ENCODE peak calls at places on chromosomes 12 and 14, in four cellular contexts. I is stomach, N is fibroblast of lung, C is transverse colon. H is an unnamed sample.

GRCh38 chr14:85731198-85731597 is 201.3 kb downstream of the FLRT2 start:
- DNase-seq in I (no peak), C (no peak), N (peak; percentile 85), H (no peak)

GRCh38 chr12:68587448-68587873 is 23.2 kb upstream of the RAP1B start:
- DNase-seq in C (no peak), I (no peak), N (peak; percentile 29), H (no peak)

GRCh38 chr14:64995291-64995690 is 8.6 kb downstream of the FNTB start:
- DNase-seq in N (peak; percentile 23), C (no peak), I (no peak), H (no peak)

GRCh38 chr14:97687944-97688625 is 890.9 kb downstream of the VRK1 start:
- DNase-seq in C (no peak), N (no peak), I (no peak), H (no peak)

GRCh38 chr12:62647586-62647985 is 181.0 kb downstream of the MON2 start:
- DNase-seq in N (no peak), I (no peak), C (no peak), H (no peak)

GRCh38 chr12:52147983-52148540 is 43.8 kb downstream of the KRT80 start:
- DNase-seq in C (no peak), N (no peak), I (no peak), H (no peak)

GRCh38 chr14:61188936-61189808 is 92.0 kb downstream of the TMEM30B start:
- DNase-seq in C (peak; percentile 23), I (peak; percentile 63), N (peak; percentile 74), H (peak; percentile 50)

GRCh38 chr14:24368562-24369252 is 723 bp downstream of the NFATC4 start:
- DNase-seq in C (peak; percentile 45), N (peak; percentile 75), I (no peak), H (no peak)

GRCh38 chr12:16228067-16228466 is 49.4 kb downstream of the SLC15A5 start:
- DNase-seq in I (no peak), C (no peak), N (no peak), H (peak; percentile 23)

GRCh38 chr12:2856901-2857495 is at the start of gene TEX52:
- DNase-seq in C (no peak), N (no peak), I (no peak), H (no peak)

GRCh38 chr14:81435578-81436295 is 35.6 kb upstream of the STON2 start:
- DNase-seq in C (peak; percentile 42), I (peak; percentile 41), N (peak; percentile 44), H (peak; percentile 72)

GRCh38 chr12:25186038-25186787 is 8.7 kb downstream of the DNAI7 start:
- DNase-seq in I (no peak), C (no peak), N (no peak), H (no peak)

GRCh38 chr12:25184132-25184531 is 10.8 kb downstream of the DNAI7 start:
- DNase-seq in N (no peak), I (no peak), C (no peak), H (no peak)

GRCh38 chr12:25187781-25188180 is 7.2 kb downstream of the DNAI7 start:
- DNase-seq in C (no peak), N (peak; percentile 96), I (no peak), H (peak; percentile 81)

GRCh38 chr12:25186788-25187397 is 8.1 kb downstream of the DNAI7 start:
- DNase-seq in I (no peak), N (peak; percentile 73), C (no peak), H (no peak)

DNA sequence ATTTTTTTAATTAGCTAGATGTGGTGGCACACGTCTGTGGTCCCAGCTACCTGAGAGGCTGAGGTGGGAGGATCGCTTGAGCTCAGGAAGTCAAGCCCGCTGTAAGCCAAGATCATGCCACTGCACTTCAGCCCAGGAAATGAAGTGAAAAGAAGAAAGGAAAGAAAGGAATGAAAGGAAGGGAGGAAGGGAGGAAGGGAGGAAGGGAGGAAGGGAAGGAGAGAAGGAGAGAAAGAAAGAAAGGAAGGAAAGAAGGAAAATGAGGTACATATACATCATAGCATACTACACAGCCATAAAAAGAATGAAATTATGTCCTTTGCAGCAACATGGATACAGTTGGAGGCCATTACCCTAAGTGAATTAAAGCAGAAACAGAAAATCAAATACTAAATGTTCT is 12.2 kb downstream of the DNAI7 start:
- DNase-seq in I (no peak), N (no peak), C (no peak), H (no peak)
- TF ChIP-seq CTCF in I (no peak), N (no peak), C (no peak), H (no peak)

GRCh38 chr12:45232146-45232731 is 16.3 kb downstream of the ANO6 start:
- DNase-seq in N (peak; percentile 19), I (no peak), C (no peak), H (no peak)

GRCh38 chr12:45232771-45233372 is 17.0 kb downstream of the ANO6 start:
- DNase-seq in N (peak; percentile 99), I (peak; percentile 27), C (no peak), H (peak; percentile 99)

GRCh38 chr12:45234134-45234865 is 18.4 kb downstream of the ANO6 start:
- DNase-seq in I (no peak), C (no peak), N (peak; percentile 98), H (peak; percentile 98)

GRCh38 chr12:45231515-45232145 is 15.7 kb downstream of the ANO6 start:
- DNase-seq in C (no peak), I (no peak), N (peak; percentile 89), H (peak; percentile 73)

GRCh38 chr12:45235087-45236025 is 19.5 kb downstream of the ANO6 start:
- DNase-seq in N (peak; percentile 87), C (no peak), I (no peak), H (peak; percentile 91)
- H3K4me3 ChIP-seq in N (no peak overlapping the region), C (no peak overlapping the region), I (no peak overlapping the region), H (no peak overlapping the region)

GRCh38 chr12:79555006-79555925 is 135.5 kb downstream of the PAWR start:
- DNase-seq in N (peak; percentile 57), I (no peak), C (no peak), H (peak; percentile 28)
- H3K36me3 ChIP-seq in N (no peaks in the 10 kb centered on the region), I (no peaks in the 10 kb centered on the region), C (no peaks in the 10 kb centered on the region), H (peaks cover 6% of the 10 kb centered on the region)

GRCh38 chr14:53963491-53964227 is 7.0 kb upstream of the BMP4 start:
- DNase-seq in N (peak; percentile 53), C (peak; percentile 31), I (peak; percentile 70), H (peak; percentile 45)
- TF ChIP-seq CTCF in N (peak; percentile 19), C (peak; percentile 37), I (peak; percentile 47), H (peak; percentile 76)

DNA sequence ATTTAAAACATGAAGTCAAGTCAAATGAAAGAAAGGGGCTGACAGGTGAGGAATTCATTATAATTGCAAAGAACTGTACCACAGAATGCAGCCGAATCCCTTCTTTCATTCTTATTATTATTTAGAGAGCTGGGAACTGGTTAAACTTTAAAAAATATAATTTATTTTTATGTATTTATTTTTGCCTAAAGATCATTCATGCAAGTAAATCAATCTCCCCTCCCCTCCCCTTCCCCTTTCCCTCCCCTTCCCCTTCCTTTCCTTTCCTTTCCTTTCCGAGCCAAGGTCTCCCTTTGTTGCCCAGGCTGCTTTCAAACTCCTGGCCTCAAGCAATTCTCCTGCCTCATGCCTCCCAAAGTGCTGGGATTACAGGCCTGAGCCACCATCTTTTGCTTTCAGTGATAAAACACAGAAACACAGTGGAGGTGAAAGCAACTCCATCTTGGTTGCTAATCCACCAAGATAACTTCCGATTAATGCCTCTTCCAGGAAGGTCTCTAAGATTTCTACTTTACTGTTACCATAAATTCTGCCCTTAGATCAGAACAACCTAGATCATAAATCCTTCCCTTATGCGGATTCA is 6.0 kb upstream of the UBC start:
- DNase-seq in N (no peak), C (no peak), I (no peak), H (no peak)
- H3K4me3 ChIP-seq in N (no peak overlapping the region), C (no peak overlapping the region), I (no peak overlapping the region), H (no peak overlapping the region)

GRCh38 chr12:131737485-131737827 is 26.6 kb downstream of the SFSWAP start:
- DNase-seq in N (no peak), I (no peak), C (no peak), H (no peak)

GRCh38 chr12:131736807-131737484 is 26.1 kb downstream of the SFSWAP start:
- DNase-seq in I (no peak), C (no peak), N (peak; percentile 89), H (peak; percentile 98)

GRCh38 chr12:131735153-131735456 is 24.2 kb downstream of the SFSWAP start:
- DNase-seq in I (no peak), N (no peak), C (no peak), H (no peak)

GRCh38 chr12:131734336-131735152 is 23.7 kb downstream of the SFSWAP start:
- DNase-seq in C (no peak), I (no peak), N (no peak), H (peak; percentile 69)

DNA sequence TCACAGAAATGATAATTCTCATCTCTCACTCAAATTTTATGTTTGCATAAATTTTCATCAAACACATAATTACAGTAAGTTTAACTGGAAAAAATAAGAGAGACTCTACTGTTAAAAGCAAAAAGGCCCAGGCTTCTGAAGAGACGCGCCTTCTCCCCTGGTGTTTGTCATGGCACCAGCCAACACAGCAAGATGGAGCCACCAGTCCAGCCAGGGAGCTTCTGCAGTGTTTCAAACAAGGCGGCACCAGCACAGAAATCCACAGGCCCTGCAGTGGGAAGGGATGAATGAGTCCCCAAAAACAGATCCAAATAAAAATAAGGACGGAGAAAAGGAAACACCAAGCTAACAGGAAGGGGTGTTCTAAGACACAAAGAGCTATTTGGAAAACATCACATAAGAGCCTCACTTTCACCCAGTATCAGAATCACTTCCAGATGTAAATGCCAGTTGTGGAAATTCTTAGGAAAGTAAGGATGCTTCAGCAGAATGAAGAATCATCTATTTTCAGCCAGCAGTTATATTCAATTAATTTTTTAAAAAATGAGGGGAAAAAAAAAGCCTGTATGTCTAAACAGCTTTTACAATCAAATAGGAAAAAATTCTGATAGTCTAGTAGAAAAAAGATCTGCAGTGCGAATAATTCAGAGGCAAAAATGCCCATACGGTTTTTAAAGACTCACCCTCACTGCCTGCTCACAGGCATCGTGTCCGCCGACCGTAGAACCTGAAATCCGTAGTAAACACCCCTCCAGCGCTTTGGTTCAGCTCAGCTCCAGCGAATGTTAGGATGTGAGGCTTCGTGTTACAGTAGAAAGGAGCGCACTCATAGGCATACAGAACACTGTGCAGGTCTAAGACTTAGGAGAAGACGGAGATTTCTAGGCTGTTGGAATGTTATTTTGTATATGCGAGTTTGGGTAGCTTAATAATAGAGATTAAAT is 25.2 kb downstream of the SFSWAP start:
- DNase-seq in C (no peak), N (no peak), I (no peak), H (no peak)
- H3K36me3 ChIP-seq in C (peaks cover 23% of the 10 kb centered on the region), N (peaks cover 15% of the 10 kb centered on the region), I (peaks cover 86% of the 10 kb centered on the region), H (peaks cover 19% of the 10 kb centered on the region)

DNA sequence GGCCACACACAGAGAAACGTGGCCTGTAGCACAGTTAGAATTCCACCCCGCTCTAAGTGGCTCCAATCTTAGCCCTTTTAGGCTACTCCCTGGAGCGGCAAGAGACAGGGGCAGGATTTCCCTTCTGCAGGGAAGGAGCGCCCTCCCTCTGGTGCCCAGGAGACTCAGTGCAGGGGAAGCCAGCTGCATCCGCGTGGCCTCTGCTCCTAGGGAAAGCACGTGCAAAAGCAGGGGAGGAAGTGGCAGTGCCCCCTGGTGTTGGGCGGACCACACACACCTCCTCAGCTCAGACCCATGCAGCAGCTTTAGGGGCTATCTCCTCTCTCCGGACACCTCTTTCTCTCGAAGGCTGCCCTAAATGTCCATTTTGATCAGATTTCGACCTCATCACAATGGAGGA is 50.0 kb downstream of the SPRING1 start:
- DNase-seq in I (no peak), N (peak; percentile 5), C (peak; percentile 22), H (no peak)
- TF ChIP-seq CTCF in I (peak; percentile 12), N (peak; percentile 26), C (peak; percentile 33), H (peak; percentile 30)

GRCh38 chr14:43361766-43362165 is 1145.3 kb downstream of the FSCB start:
- DNase-seq in C (no peak), N (no peak), I (no peak), H (no peak)
- H3K4me3 ChIP-seq in C (no peak overlapping the region), N (no peak overlapping the region), I (no peak overlapping the region), H (no peak overlapping the region)

GRCh38 chr14:55170526-55170925 is 20.9 kb downstream of the DLGAP5 start:
- DNase-seq in N (no peak), C (no peak), I (no peak), H (no peak)
- H3K36me3 ChIP-seq in N (no peaks in the 10 kb centered on the region), C (no peaks in the 10 kb centered on the region), I (no peaks in the 10 kb centered on the region), H (no peaks in the 10 kb centered on the region)